ENCODE peak calls at places on chromosome 14, in eight cellular contexts. F is A549, J is choroid plexus epithelial cell, U is kidney epithelial cell, E is BJ, I is IMR-90, Z is psoas muscle, O is mucosa of descending colon. C is an unnamed sample.

GRCh38 chr14:72292689-72293024 is 360.4 kb downstream of the RGS6 start:
- DNase-seq in U (no peak), J (no peak), E (no peak), O (no peak), I (no peak), Z (no peak), F (no peak), C (no peak)

GRCh38 chr14:32027255-32027939 is 49.7 kb upstream of the ARHGAP5 start:
- DNase-seq in Z (no peak), J (peak), U (peak), F (peak), O (no peak), E (no peak), I (peak), C (peak)

GRCh38 chr14:39740454-39740853 is 308.2 kb upstream of the FBXO33 start:
- DNase-seq in O (no peak), J (no peak), Z (no peak), F (no peak), I (no peak), U (no peak), E (no peak), C (no peak)

GRCh38 chr14:75041613-75042012 is 9.7 kb downstream of the MLH3 start:
- DNase-seq in I (no peak), E (no peak), U (no peak), J (no peak), F (no peak), O (no peak), Z (no peak), C (no peak)

GRCh38 chr14:100428727-100429126 is 105.6 kb downstream of the SLC25A47 start:
- DNase-seq in Z (no peak), O (no peak), J (peak), F (no peak), U (no peak), I (peak), E (no peak), C (peak)

GRCh38 chr14:99881011-99881410 is 87.8 kb downstream of the EML1 start:
- DNase-seq in J (no peak), O (no peak), I (peak), Z (no peak), F (no peak), E (no peak), U (no peak), C (no peak)

GRCh38 chr14:47715330-47715729 is 39.9 kb upstream of the MDGA2 start:
- DNase-seq in O (no peak), F (no peak), I (peak), Z (no peak), U (peak), E (no peak), J (peak), C (no peak)

GRCh38 chr14:71231521-71232393 is 324.5 kb downstream of the PCNX1 start:
- DNase-seq in I (no peak), U (no peak), O (no peak), E (no peak), F (no peak), J (no peak), Z (no peak), C (no peak)

GRCh38 chr14:72892103-72892878 is 1.6 kb downstream of the DPF3 start:
- DNase-seq in U (no peak), J (peak), F (no peak), O (peak), Z (no peak), I (peak), E (no peak), C (peak)

GRCh38 chr14:82999802-83000201 is 1466.1 kb upstream of the SEL1L start:
- DNase-seq in E (no peak), Z (no peak), U (no peak), J (peak), O (no peak), F (no peak), I (peak), C (no peak)

GRCh38 chr14:102929349-102930137 is 7.1 kb downstream of the AMN start:
- DNase-seq in J (no peak), E (no peak), O (peak), F (no peak), U (no peak), I (no peak), Z (no peak), C (no peak)

GRCh38 chr14:64943981-64944520 is 1.5 kb upstream of the GPX2 start:
- DNase-seq in I (no peak), F (no peak), U (no peak), O (no peak), J (no peak), Z (no peak), E (no peak), C (no peak)

GRCh38 chr14:56422703-56423213 is 156.8 kb upstream of the TMEM260 start:
- DNase-seq in Z (peak), O (peak), U (peak), J (peak), I (peak), F (peak), E (no peak), C (peak)

GRCh38 chr14:50791201-50791600 is 39.8 kb downstream of the NIN start:
- DNase-seq in U (no peak), Z (no peak), F (no peak), O (no peak), E (no peak), J (no peak), I (no peak), C (no peak)

GRCh38 chr14:97978336-97978735 is 1181.2 kb downstream of the VRK1 start:
- DNase-seq in E (no peak), J (peak), I (no peak), Z (peak), F (peak), U (peak), O (peak), C (peak)

GRCh38 chr14:90676859-90677258 is 139.4 kb downstream of the TTC7B start:
- DNase-seq in O (no peak), E (no peak), I (peak), Z (no peak), F (no peak), U (no peak), J (no peak), C (peak)

GRCh38 chr14:59406454-59407245 is 58.5 kb downstream of the GPR135 start:
- DNase-seq in J (peak), I (peak), E (no peak), Z (no peak), F (no peak), O (no peak), U (no peak), C (peak)

GRCh38 chr14:93045965-93046695 is 69.6 kb downstream of the ITPK1 start:
- DNase-seq in I (peak), J (peak), E (peak), O (no peak), F (no peak), Z (no peak), U (peak), C (peak)

GRCh38 chr14:26204362-26204953 is 393.4 kb downstream of the NOVA1 start:
- DNase-seq in F (no peak), O (no peak), U (no peak), I (no peak), J (peak), Z (no peak), E (no peak), C (peak)

GRCh38 chr14:91249841-91250616 is 5.5 kb upstream of the GPR68 start:
- DNase-seq in I (no peak), U (peak), F (no peak), E (no peak), J (peak), Z (no peak), O (no peak), C (peak)

GRCh38 chr14:100155049-100155621 is 4.3 kb downstream of the DEGS2 start:
- DNase-seq in I (no peak), U (no peak), O (peak), Z (no peak), F (peak), E (no peak), J (peak), C (peak)

GRCh38 chr14:65255583-65256443 is 153.5 kb upstream of the MAX start:
- DNase-seq in Z (no peak), J (peak), F (no peak), I (no peak), E (no peak), O (peak), U (no peak), C (no peak)

GRCh38 chr14:72793154-72793725 is 100.7 kb downstream of the DPF3 start:
- DNase-seq in Z (no peak), F (no peak), I (no peak), J (no peak), E (no peak), O (no peak), U (no peak), C (no peak)

DNA sequence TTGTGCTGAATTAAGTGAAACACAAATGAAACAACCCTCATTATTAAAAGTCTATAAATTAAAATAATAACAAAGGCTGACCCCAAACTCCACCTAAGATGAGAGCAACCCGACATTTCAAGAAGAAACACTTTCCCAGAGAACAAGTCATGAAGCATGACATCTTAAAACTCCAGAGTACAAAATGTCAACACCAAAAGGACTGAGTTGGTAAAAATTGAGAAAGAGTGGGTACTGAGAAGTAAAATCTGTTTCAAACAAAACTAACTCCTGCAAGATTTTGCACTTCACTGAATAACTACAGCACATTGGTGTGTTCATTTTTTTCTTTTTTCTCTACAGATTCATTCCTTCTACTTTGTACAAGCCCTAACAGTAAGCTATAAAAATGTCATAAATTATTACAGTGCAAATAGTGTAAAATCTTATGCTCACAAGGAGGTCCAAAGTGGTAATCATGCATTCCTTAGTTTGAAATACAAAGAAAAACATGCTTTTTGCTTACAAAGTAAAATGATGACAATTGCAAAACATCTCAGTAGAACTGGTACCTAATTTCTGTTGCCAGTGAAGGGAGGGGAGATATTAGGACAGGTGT is 31.8 kb downstream of the SLC35F4 start:
- DNase-seq in F (no peak), J (no peak), Z (no peak), E (no peak), U (no peak), O (no peak), I (no peak), C (no peak)
- H3K4me3 ChIP-seq in F (no peak), J (no peak), Z (no peak), E (no peak), U (no peak), O (no peak), I (no peak), C (no peak)

GRCh38 chr14:87888136-87888999 is 104.6 kb downstream of the GALC start:
- DNase-seq in I (no peak), Z (peak), F (peak), E (no peak), O (peak), J (no peak), U (no peak), C (no peak)
- TF ChIP-seq CTCF in I (peak), Z (no peak), F (peak), E (peak), O (no peak), J (peak), U (peak), C (peak)

GRCh38 chr14:52262600-52262999 is 4.9 kb upstream of the PTGDR start:
- DNase-seq in E (no peak), I (no peak), J (no peak), F (no peak), O (no peak), Z (no peak), U (no peak), C (no peak)

GRCh38 chr14:52254086-52254485 is 13.4 kb upstream of the PTGDR start:
- DNase-seq in F (no peak), I (no peak), O (no peak), Z (no peak), J (no peak), E (no peak), U (no peak), C (no peak)

GRCh38 chr14:52263190-52263589 is 4.3 kb upstream of the PTGDR start:
- DNase-seq in Z (no peak), I (no peak), O (no peak), E (no peak), U (no peak), F (no peak), J (no peak), C (no peak)

GRCh38 chr14:52259452-52259851 is 8.0 kb upstream of the PTGDR start:
- DNase-seq in O (no peak), F (no peak), I (no peak), J (no peak), E (no peak), Z (no peak), U (no peak), C (peak)

DNA sequence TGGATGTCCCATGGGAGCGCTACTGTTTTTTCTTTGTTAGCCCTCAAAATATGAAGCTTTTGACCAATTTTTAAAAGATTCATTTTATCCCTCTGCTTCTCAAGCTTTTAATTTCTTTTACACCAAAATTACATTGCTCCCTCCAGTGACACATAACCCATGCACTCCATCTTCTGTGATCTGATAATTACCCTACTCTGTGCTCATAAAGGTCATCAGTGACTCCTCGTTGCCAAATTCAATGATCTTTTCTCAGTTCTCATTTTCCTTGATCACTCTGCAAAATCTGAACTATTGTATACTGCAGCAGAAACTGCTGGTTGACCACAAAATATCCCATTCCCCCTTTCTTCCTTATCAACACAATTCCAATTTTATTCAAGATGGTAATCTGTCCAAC is 8.7 kb upstream of the PTGDR start:
- DNase-seq in F (no peak), J (no peak), Z (no peak), E (no peak), I (no peak), U (no peak), O (no peak), C (no peak)
- H3K4me3 ChIP-seq in F (no peak), J (no peak), Z (no peak), E (no peak), I (no peak), U (no peak), O (no peak), C (no peak)

DNA sequence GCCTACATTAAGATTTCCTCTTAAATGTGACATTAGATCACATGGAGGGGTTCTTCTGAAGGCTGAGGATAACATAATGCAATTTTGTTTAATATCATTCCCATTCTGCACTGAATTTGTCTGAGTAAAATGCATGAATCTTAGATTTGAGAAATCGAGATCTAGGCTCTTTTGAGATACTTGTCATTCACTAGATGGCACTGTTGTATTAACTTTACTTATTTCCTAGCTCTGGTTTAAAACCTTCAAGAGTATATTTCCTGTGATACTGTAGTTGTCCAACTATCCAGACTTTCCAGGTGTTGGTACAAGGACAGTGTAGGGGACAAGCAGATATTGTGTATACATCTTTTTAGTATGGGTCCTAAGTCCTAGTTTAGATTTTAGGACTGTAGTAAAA is 91.7 kb upstream of the SEL1L start:
- DNase-seq in I (no peak), J (peak), E (no peak), F (peak), Z (no peak), U (peak), O (no peak), C (peak)
- TF ChIP-seq CTCF in I (no peak), J (no peak), E (no peak), F (peak), Z (peak), U (peak), O (no peak), C (no peak)

DNA sequence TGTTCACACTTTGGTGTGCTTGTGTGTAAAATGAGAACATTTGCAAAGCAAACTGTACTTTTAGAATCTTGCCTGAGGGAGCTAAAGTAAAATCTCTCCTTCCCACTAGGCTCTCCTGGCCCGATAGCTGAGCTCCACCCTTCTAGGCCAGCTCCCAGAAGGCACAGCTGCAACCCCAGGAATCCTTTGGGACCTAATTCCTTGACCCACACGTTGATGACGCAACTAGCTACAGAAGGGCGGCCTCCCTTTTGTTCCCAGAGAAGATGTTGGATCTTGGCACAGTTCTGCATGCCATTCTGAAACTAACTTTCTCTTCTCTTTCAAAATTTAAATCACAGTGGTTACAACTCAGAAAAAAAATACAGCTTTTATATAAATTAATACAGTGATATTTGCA is 268.1 kb downstream of the EGLN3 start:
- DNase-seq in F (no peak), E (no peak), Z (peak), U (no peak), J (peak), I (peak), O (no peak), C (peak)
- H3K4me3 ChIP-seq in F (no peak), E (no peak), Z (no peak), U (no peak), J (no peak), I (no peak), O (no peak), C (no peak)

GRCh38 chr14:61196792-61197191 is 84.3 kb downstream of the TMEM30B start:
- DNase-seq in Z (no peak), E (no peak), I (no peak), J (peak), O (no peak), U (no peak), F (peak), C (no peak)
- TF ChIP-seq CTCF in Z (peak), E (no peak), I (no peak), J (peak), O (no peak), U (peak), F (peak), C (no peak)

GRCh38 chr14:105930572-105930971 is 404.2 kb downstream of the TMEM121 start:
- DNase-seq in I (no peak), E (no peak), O (no peak), F (no peak), U (no peak), J (no peak), Z (no peak), C (no peak)

GRCh38 chr14:105935384-105935783 is 409.0 kb downstream of the TMEM121 start:
- DNase-seq in F (no peak), O (no peak), U (no peak), I (no peak), E (no peak), Z (no peak), J (no peak), C (no peak)

GRCh38 chr14:105933238-105933637 is 406.9 kb downstream of the TMEM121 start:
- DNase-seq in Z (no peak), O (no peak), J (no peak), I (no peak), F (no peak), U (no peak), E (no peak), C (no peak)

GRCh38 chr14:105929327-105930081 is 403.1 kb downstream of the TMEM121 start:
- DNase-seq in U (no peak), F (no peak), Z (no peak), I (no peak), E (no peak), J (no peak), O (no peak), C (no peak)

DNA sequence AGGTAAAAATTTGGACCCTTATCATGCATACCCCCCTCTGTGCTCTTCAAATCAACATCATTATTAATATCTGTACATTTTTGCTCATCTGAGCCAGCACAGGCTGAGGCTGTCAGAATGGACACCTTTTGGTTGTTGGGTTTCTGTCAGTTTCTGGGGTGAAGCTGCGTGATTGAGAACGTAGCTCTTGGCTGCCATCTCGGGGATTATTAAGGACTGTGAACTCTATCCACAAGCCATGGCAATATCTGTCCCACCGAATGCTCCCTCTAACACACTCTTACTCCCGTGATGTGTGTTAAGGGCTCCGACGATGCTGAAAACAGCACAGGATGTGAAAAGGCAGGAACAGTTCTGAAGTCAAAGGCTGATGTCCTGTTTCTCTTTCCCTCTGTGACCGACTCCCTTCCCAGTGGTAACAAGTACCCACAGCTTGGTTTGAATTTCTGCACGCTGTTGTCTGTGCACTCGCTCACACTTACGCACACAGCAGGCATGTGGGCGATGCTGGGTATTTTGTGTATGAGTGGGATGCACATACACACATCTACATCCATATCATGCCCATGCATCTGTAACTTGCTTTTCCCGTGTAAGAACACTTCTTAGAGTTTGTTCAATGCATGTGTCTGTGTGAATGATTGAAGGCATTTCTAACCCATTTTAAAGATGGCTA is 405.6 kb downstream of the TMEM121 start:
- DNase-seq in F (peak), Z (no peak), I (no peak), E (no peak), U (no peak), J (no peak), O (no peak), C (no peak)
- H3K4me3 ChIP-seq in F (no peak), Z (no peak), I (no peak), E (no peak), U (no peak), J (no peak), O (no peak), C (no peak)

C was measured in cardiac fibroblast.